ENCODE peak calls at places on chromosomes 4 and X, in seven cellular contexts. Q is HS-5, B is GM23248, K is left cardiac atrium, Y is non-pigmented ciliary epithelial cell, O is lower lobe of right lung, S is T-helper 1 cell. U is an unnamed sample.

GRCh38 chrX:78517124-78517523 is 142.0 kb downstream of the RTL3 start:
- DNase-seq in Y (no peak), B (no peak), Q (no peak), K (no peak), S (peak), O (no peak), U (no peak)

GRCh38 chrX:39758791-39759525 is 338.8 kb downstream of the BCOR start:
- DNase-seq in S (no peak), Y (no peak), O (no peak), Q (no peak), B (no peak), K (no peak), U (no peak)

GRCh38 chr4:108693211-108693610 is 42.8 kb downstream of the OSTC start:
- DNase-seq in O (no peak), Y (no peak), K (no peak), S (no peak), Q (no peak), B (peak), U (no peak)

GRCh38 chrX:74138943-74139342 is 165.0 kb upstream of the ZCCHC13 start:
- DNase-seq in O (no peak), Y (no peak), S (no peak), B (no peak), K (no peak), Q (no peak), U (no peak)

GRCh38 chr4:75598390-75598789 is 31.9 kb downstream of the CDKL2 start:
- DNase-seq in Y (peak), O (no peak), S (no peak), K (no peak), B (peak), Q (no peak), U (peak)

GRCh38 chr4:55159851-55160250 is 34.5 kb upstream of the KDR start:
- DNase-seq in S (no peak), K (no peak), B (no peak), Y (no peak), Q (no peak), O (no peak), U (no peak)

GRCh38 chr4:159505275-159505975 is 402.5 kb downstream of the RAPGEF2 start:
- DNase-seq in Q (no peak), O (no peak), S (no peak), K (no peak), Y (no peak), B (no peak), U (peak)

GRCh38 chrX:19751068-19751467 is 136.3 kb downstream of the SH3KBP1 start:
- DNase-seq in Y (no peak), O (no peak), S (no peak), Q (no peak), B (peak), K (no peak), U (no peak)

U was measured in A673.